ENCODE peak calls at places on chromosomes 12 and 14, in nine cellular contexts. T is mesenchymal stem cell, F is AML-193, K is cardiac fibroblast, G is mammary epithelial cell, P is T-helper 1 cell, L is Daoy, R is EL, X is substantia nigra. U is an unnamed sample.
A peak's percentile ranks its signal among the peaks of the same experiment; 100 is the strongest.

GRCh38 chr12:47817272-47818006 is 2.3 kb downstream of the HDAC7 start:
- DNase-seq in T (peak; percentile 55), F (no peak), K (no peak), G (no peak), P (no peak), L (no peak), R (peak; percentile 39), X (no peak), U (no peak)

GRCh38 chr12:104138747-104139186 is 757 bp upstream of the NFYB start:
- DNase-seq in T (no peak), F (no peak), K (no peak), G (no peak), P (no peak), L (no peak), R (no peak), X (no peak), U (peak; percentile 79)

GRCh38 chr14:21234112-21234511 is 35.1 kb downstream of the HNRNPC start:
- DNase-seq in T (no peak), F (no peak), K (no peak), G (no peak), P (no peak), L (no peak), R (no peak), X (no peak), U (no peak)

GRCh38 chr14:102225386-102225785 is 79.6 kb downstream of the MOK start:
- DNase-seq in T (no peak), F (no peak), K (no peak), G (no peak), P (no peak), L (no peak), R (no peak), X (no peak), U (peak; percentile 72)

GRCh38 chr12:106093246-106093645 is 45.5 kb downstream of the NUAK1 start:
- DNase-seq in T (peak; percentile 63), F (no peak), K (no peak), G (no peak), P (no peak), L (no peak), R (no peak), X (no peak), U (no peak)

GRCh38 chr12:23887055-23887835 is 62.2 kb downstream of the SOX5 start:
- DNase-seq in T (no peak), F (no peak), K (peak; percentile 27), G (no peak), P (no peak), L (peak; percentile 3), R (no peak), X (no peak), U (no peak)

GRCh38 chr12:66571361-66571760 is 107.5 kb downstream of the GRIP1 start:
- DNase-seq in T (no peak), F (no peak), K (no peak), G (no peak), P (no peak), L (no peak), R (no peak), X (no peak), U (no peak)

GRCh38 chr12:118052324-118053070 is 8.5 kb downstream of the WSB2 start:
- DNase-seq in T (peak; percentile 97), F (peak; percentile 17), K (peak; percentile 96), G (peak; percentile 97), P (no peak), L (peak; percentile 98), R (peak; percentile 99), X (peak; percentile 7), U (peak; percentile 59)

GRCh38 chr14:54567634-54568561 is 970 bp downstream of the SAMD4A start:
- DNase-seq in T (peak; percentile 70), F (no peak), K (peak; percentile 58), G (peak; percentile 45), P (peak; percentile 11), L (peak; percentile 72), R (peak; percentile 51), X (peak; percentile 54), U (peak; percentile 79)

GRCh38 chr14:71135911-71136310 is 228.7 kb downstream of the PCNX1 start:
- DNase-seq in T (no peak), F (no peak), K (no peak), G (no peak), P (no peak), L (no peak), R (no peak), X (no peak), U (no peak)

GRCh38 chr12:130440411-130441080 is 102.9 kb downstream of the PIWIL1 start:
- DNase-seq in T (no peak), F (no peak), K (no peak), G (no peak), P (no peak), L (no peak), R (no peak), X (no peak), U (no peak)

GRCh38 chr14:77730976-77731497 is 23.1 kb downstream of the SLIRP start:
- DNase-seq in T (no peak), F (no peak), K (no peak), G (no peak), P (no peak), L (no peak), R (peak; percentile 45), X (no peak), U (no peak)

GRCh38 chr12:127654383-127654985 is 612.5 kb upstream of the TMEM132C start:
- DNase-seq in T (no peak), F (no peak), K (no peak), G (no peak), P (no peak), L (no peak), R (no peak), X (no peak), U (no peak)

GRCh38 chr12:6768385-6769002 is 2.3 kb downstream of the PTMS start:
- DNase-seq in T (peak; percentile 15), F (no peak), K (no peak), G (no peak), P (no peak), L (peak; percentile 21), R (peak; percentile 25), X (no peak), U (peak; percentile 71)

GRCh38 chr14:88572117-88572516 is 9.3 kb downstream of the ZC3H14 start:
- DNase-seq in T (no peak), F (no peak), K (no peak), G (no peak), P (no peak), L (no peak), R (no peak), X (no peak), U (no peak)

GRCh38 chr14:25034803-25035681 is 14.9 kb downstream of the STXBP6 start:
- DNase-seq in T (no peak), F (no peak), K (no peak), G (no peak), P (no peak), L (no peak), R (no peak), X (no peak), U (peak; percentile 20)

GRCh38 chr14:59632381-59632780 is 55.8 kb upstream of the CCDC175 start:
- DNase-seq in T (peak; percentile 21), F (peak; percentile 23), K (peak; percentile 55), G (peak; percentile 16), P (no peak), L (peak; percentile 39), R (peak; percentile 15), X (no peak), U (peak; percentile 55)

GRCh38 chr14:102035914-102036313 is 50.9 kb downstream of the HSP90AA1 start:
- DNase-seq in T (no peak), F (no peak), K (no peak), G (no peak), P (no peak), L (no peak), R (no peak), X (no peak), U (no peak)

U was measured in left kidney.